ENCODE peak calls at places on chromosomes 4 and X, in four cellular contexts. One of them, this sample, is unnamed.

GRCh38 chr4:132982151-132982550 is 166.9 kb upstream of the PCDH10 start:
- DNase-seq in AG04449: no peak
- DNase-seq in RPMI8226: no peak
- DNase-seq in amygdala: no peak
- DNase-seq in this sample: no peak

GRCh38 chr4:163755013-163755412 is 260.5 kb downstream of the TMA16 start:
- DNase-seq in RPMI8226: no peak
- DNase-seq in AG04449: no peak
- DNase-seq in amygdala: no peak
- DNase-seq in this sample: no peak

GRCh38 chr4:48913346-48913745 is 6.8 kb upstream of the OCIAD2 start:
- DNase-seq in amygdala: peak
- DNase-seq in AG04449: peak
- DNase-seq in RPMI8226: no peak
- DNase-seq in this sample: peak

GRCh38 chrX:97310373-97310772 is 426.7 kb downstream of the RPA4 start:
- DNase-seq in AG04449: no peak
- DNase-seq in RPMI8226: no peak
- DNase-seq in amygdala: no peak
- DNase-seq in this sample: no peak

GRCh38 chr4:166972071-166972470 is 262.2 kb downstream of the SPOCK3 start:
- DNase-seq in RPMI8226: no peak
- DNase-seq in amygdala: no peak
- DNase-seq in AG04449: no peak
- DNase-seq in this sample: no peak

GRCh38 chrX:65596270-65596669 is 61.7 kb upstream of the LAS1L start:
- DNase-seq in amygdala: no peak
- DNase-seq in AG04449: no peak
- DNase-seq in RPMI8226: no peak
- DNase-seq in this sample: no peak

GRCh38 chr4:8468746-8469535 is 28.4 kb downstream of the TRMT44 start:
- DNase-seq in RPMI8226: peak
- DNase-seq in AG04449: peak
- DNase-seq in amygdala: no peak
- DNase-seq in this sample: peak

GRCh38 chrX:119505945-119506344 is 37.7 kb downstream of the SLC25A5 start:
- DNase-seq in AG04449: no peak
- DNase-seq in RPMI8226: no peak
- DNase-seq in amygdala: no peak
- DNase-seq in this sample: no peak

GRCh38 chr4:95219109-95219508 is 329.7 kb downstream of the UNC5C start:
- DNase-seq in AG04449: no peak
- DNase-seq in RPMI8226: no peak
- DNase-seq in amygdala: no peak
- DNase-seq in this sample: peak

GRCh38 chr4:153822316-153822715 is 33.4 kb upstream of the SFRP2 start:
- DNase-seq in amygdala: no peak
- DNase-seq in AG04449: no peak
- DNase-seq in RPMI8226: no peak
- DNase-seq in this sample: no peak

GRCh38 chr4:156594619-156595018 is 377.0 kb downstream of the PDGFC start:
- DNase-seq in amygdala: peak
- DNase-seq in RPMI8226: peak
- DNase-seq in AG04449: no peak
- DNase-seq in this sample: no peak

GRCh38 chr4:182711211-182711610 is 206.0 kb downstream of the DCTD start:
- DNase-seq in amygdala: no peak
- DNase-seq in RPMI8226: no peak
- DNase-seq in AG04449: peak
- DNase-seq in this sample: no peak

GRCh38 chrX:69066966-69067525 is 98.2 kb downstream of the PJA1 start:
- DNase-seq in AG04449: no peak
- DNase-seq in amygdala: no peak
- DNase-seq in RPMI8226: no peak
- DNase-seq in this sample: no peak

GRCh38 chr4:98747659-98748091 is 89.3 kb upstream of the TSPAN5 start:
- DNase-seq in amygdala: no peak
- DNase-seq in RPMI8226: no peak
- DNase-seq in AG04449: no peak
- DNase-seq in this sample: no peak

GRCh38 chrX:71235482-71235881 is 12.5 kb downstream of the GJB1 start:
- DNase-seq in RPMI8226: no peak
- DNase-seq in amygdala: no peak
- DNase-seq in AG04449: no peak
- DNase-seq in this sample: no peak

GRCh38 chr4:101019941-101020401 is 327.4 kb downstream of the PPP3CA start:
- DNase-seq in RPMI8226: no peak
- DNase-seq in amygdala: no peak
- DNase-seq in AG04449: no peak
- DNase-seq in this sample: no peak

GRCh38 chrX:154436597-154437397 is at the start of gene GDI1:
- DNase-seq in amygdala: peak
- DNase-seq in AG04449: no peak
- DNase-seq in RPMI8226: peak
- DNase-seq in this sample: no peak

GRCh38 chrX:108297290-108297689 is 140.9 kb downstream of the COL4A6 start:
- DNase-seq in amygdala: no peak
- DNase-seq in AG04449: no peak
- DNase-seq in RPMI8226: no peak
- DNase-seq in this sample: no peak

GRCh38 chr4:159435561-159436023 is 332.7 kb downstream of the RAPGEF2 start:
- DNase-seq in AG04449: no peak
- DNase-seq in amygdala: no peak
- DNase-seq in RPMI8226: no peak
- DNase-seq in this sample: no peak

GRCh38 chrX:116357317-116357716 is 79.1 kb upstream of the SLC6A14 start:
- DNase-seq in AG04449: no peak
- DNase-seq in amygdala: no peak
- DNase-seq in RPMI8226: no peak
- DNase-seq in this sample: no peak

GRCh38 chr4:56448301-56448700 is 12.2 kb downstream of the PAICS start:
- DNase-seq in amygdala: no peak
- DNase-seq in RPMI8226: no peak
- DNase-seq in AG04449: no peak
- DNase-seq in this sample: no peak

GRCh38 chrX:28549839-28550238 is 37.4 kb upstream of the IL1RAPL1 start:
- DNase-seq in RPMI8226: no peak
- DNase-seq in amygdala: no peak
- DNase-seq in AG04449: no peak
- DNase-seq in this sample: no peak

GRCh38 chr4:139219450-139220055 is 42.5 kb upstream of the ELF2 start:
- DNase-seq in amygdala: no peak
- DNase-seq in AG04449: no peak
- DNase-seq in RPMI8226: no peak
- DNase-seq in this sample: no peak

GRCh38 chrX:139766545-139766983 is 58.6 kb upstream of the MCF2 start:
- DNase-seq in AG04449: no peak
- DNase-seq in amygdala: no peak
- DNase-seq in RPMI8226: no peak
- DNase-seq in this sample: no peak

GRCh38 chr4:25563071-25563564 is 92.5 kb upstream of the SLC34A2 start:
- DNase-seq in amygdala: no peak
- DNase-seq in AG04449: no peak
- DNase-seq in RPMI8226: no peak
- DNase-seq in this sample: no peak

GRCh38 chr4:2814627-2815026 is 21.7 kb downstream of the SH3BP2 start:
- DNase-seq in RPMI8226: no peak
- DNase-seq in AG04449: no peak
- DNase-seq in amygdala: no peak
- DNase-seq in this sample: no peak

GRCh38 chr4:186920486-186920885 is 196.8 kb upstream of the FAT1 start:
- DNase-seq in AG04449: no peak
- DNase-seq in RPMI8226: no peak
- DNase-seq in amygdala: no peak
- DNase-seq in this sample: no peak

GRCh38 chr4:188437535-188437934 is 298.3 kb downstream of the TRIML1 start:
- DNase-seq in RPMI8226: no peak
- DNase-seq in AG04449: no peak
- DNase-seq in amygdala: no peak
- DNase-seq in this sample: no peak

GRCh38 chrX:68945603-68946228 is 116.9 kb downstream of the EFNB1 start:
- DNase-seq in AG04449: no peak
- DNase-seq in RPMI8226: peak
- DNase-seq in amygdala: no peak
- DNase-seq in this sample: no peak

GRCh38 chr4:82799006-82799881 is 648 bp upstream of the SCD5 start:
- DNase-seq in amygdala: no peak
- DNase-seq in RPMI8226: peak
- DNase-seq in AG04449: no peak
- DNase-seq in this sample: no peak

GRCh38 chrX:38612281-38612680 is 50.9 kb downstream of the TSPAN7 start:
- DNase-seq in RPMI8226: no peak
- DNase-seq in AG04449: no peak
- DNase-seq in amygdala: no peak
- DNase-seq in this sample: no peak

GRCh38 chr4:8073206-8073863 is 85.3 kb downstream of the ABLIM2 start:
- DNase-seq in RPMI8226: no peak
- DNase-seq in amygdala: no peak
- DNase-seq in AG04449: no peak
- DNase-seq in this sample: no peak